ENCODE peak calls at places on chromosomes 7 and 10, in seven cellular contexts. One of them, this sample, is unnamed.

GRCh38 chr7:35691827-35692307 is 3.1 kb downstream of the HERPUD2 start:
- DNase-seq in brain microvascular endothelial cell: no peak
- DNase-seq in A549: peak; percentile 43
- DNase-seq in cardiac muscle cell: peak; percentile 7
- DNase-seq in body of pancreas: no peak
- DNase-seq in hepatocyte: peak; percentile 28
- DNase-seq in IMR-90: peak; percentile 22
- DNase-seq in this sample: no peak

GRCh38 chr10:30215131-30215530 is 133.9 kb downstream of the MTPAP start:
- DNase-seq in hepatocyte: no peak
- DNase-seq in body of pancreas: no peak
- DNase-seq in cardiac muscle cell: no peak
- DNase-seq in A549: no peak
- DNase-seq in IMR-90: peak; percentile 28
- DNase-seq in brain microvascular endothelial cell: no peak
- DNase-seq in this sample: no peak

GRCh38 chr7:42385912-42386311 is 148.9 kb upstream of the GLI3 start:
- DNase-seq in brain microvascular endothelial cell: no peak
- DNase-seq in A549: no peak
- DNase-seq in body of pancreas: no peak
- DNase-seq in hepatocyte: no peak
- DNase-seq in cardiac muscle cell: no peak
- DNase-seq in IMR-90: no peak
- DNase-seq in this sample: no peak

GRCh38 chr10:116104210-116104932 is 168.6 kb downstream of the GFRA1 start:
- DNase-seq in hepatocyte: no peak
- DNase-seq in cardiac muscle cell: no peak
- DNase-seq in brain microvascular endothelial cell: no peak
- DNase-seq in IMR-90: no peak
- DNase-seq in A549: no peak
- DNase-seq in body of pancreas: no peak
- DNase-seq in this sample: no peak

GRCh38 chr10:63744060-63744941 is 223.1 kb downstream of the REEP3 start:
- DNase-seq in brain microvascular endothelial cell: no peak
- DNase-seq in body of pancreas: no peak
- DNase-seq in hepatocyte: no peak
- DNase-seq in cardiac muscle cell: no peak
- DNase-seq in A549: no peak
- DNase-seq in IMR-90: no peak
- DNase-seq in this sample: no peak

GRCh38 chr7:17041324-17041723 is 159.5 kb upstream of the AGR3 start:
- DNase-seq in IMR-90: peak; percentile 96
- DNase-seq in A549: peak; percentile 54
- DNase-seq in cardiac muscle cell: no peak
- DNase-seq in brain microvascular endothelial cell: peak; percentile 86
- DNase-seq in body of pancreas: no peak
- DNase-seq in hepatocyte: no peak
- DNase-seq in this sample: peak; percentile 65

GRCh38 chr7:9945882-9946281 is 1027.8 kb upstream of the PHF14 start:
- DNase-seq in cardiac muscle cell: no peak
- DNase-seq in A549: no peak
- DNase-seq in brain microvascular endothelial cell: no peak
- DNase-seq in IMR-90: no peak
- DNase-seq in hepatocyte: no peak
- DNase-seq in body of pancreas: no peak
- DNase-seq in this sample: no peak

GRCh38 chr7:120813089-120813488 is 44.9 kb downstream of the TSPAN12 start:
- DNase-seq in A549: no peak
- DNase-seq in body of pancreas: no peak
- DNase-seq in cardiac muscle cell: no peak
- DNase-seq in brain microvascular endothelial cell: no peak
- DNase-seq in IMR-90: no peak
- DNase-seq in hepatocyte: no peak
- DNase-seq in this sample: no peak

GRCh38 chr10:126570631-126571170 is 99.8 kb downstream of the C10orf90 start:
- DNase-seq in IMR-90: no peak
- DNase-seq in cardiac muscle cell: no peak
- DNase-seq in A549: no peak
- DNase-seq in brain microvascular endothelial cell: peak; percentile 44
- DNase-seq in hepatocyte: no peak
- DNase-seq in body of pancreas: no peak
- DNase-seq in this sample: no peak

GRCh38 chr10:32189400-32190084 is 133.3 kb upstream of the KIF5B start:
- DNase-seq in IMR-90: peak; percentile 35
- DNase-seq in cardiac muscle cell: no peak
- DNase-seq in A549: peak; percentile 70
- DNase-seq in hepatocyte: peak; percentile 57
- DNase-seq in body of pancreas: peak; percentile 45
- DNase-seq in brain microvascular endothelial cell: no peak
- DNase-seq in this sample: no peak

GRCh38 chr10:21290499-21291160 is 234.9 kb downstream of the SKIDA1 start:
- DNase-seq in IMR-90: no peak
- DNase-seq in body of pancreas: no peak
- DNase-seq in A549: no peak
- DNase-seq in brain microvascular endothelial cell: no peak
- DNase-seq in hepatocyte: no peak
- DNase-seq in cardiac muscle cell: no peak
- DNase-seq in this sample: no peak

GRCh38 chr10:124611738-124612137 is 132.4 kb downstream of the FAM53B start:
- DNase-seq in brain microvascular endothelial cell: no peak
- DNase-seq in body of pancreas: no peak
- DNase-seq in A549: no peak
- DNase-seq in cardiac muscle cell: no peak
- DNase-seq in hepatocyte: no peak
- DNase-seq in IMR-90: no peak
- DNase-seq in this sample: no peak

GRCh38 chr7:142357953-142358520 is 100.2 kb upstream of the PRSS58 start:
- DNase-seq in hepatocyte: peak; percentile 77
- DNase-seq in A549: peak; percentile 76
- DNase-seq in brain microvascular endothelial cell: peak; percentile 38
- DNase-seq in IMR-90: peak; percentile 83
- DNase-seq in cardiac muscle cell: peak; percentile 69
- DNase-seq in body of pancreas: no peak
- DNase-seq in this sample: peak; percentile 54

GRCh38 chr7:95875519-95875918 is 103.2 kb downstream of the DYNC1I1 start:
- DNase-seq in hepatocyte: no peak
- DNase-seq in A549: no peak
- DNase-seq in cardiac muscle cell: no peak
- DNase-seq in IMR-90: no peak
- DNase-seq in body of pancreas: no peak
- DNase-seq in brain microvascular endothelial cell: no peak
- DNase-seq in this sample: no peak

GRCh38 chr10:122126763-122127659 is 138.0 kb downstream of the TACC2 start:
- DNase-seq in cardiac muscle cell: peak; percentile 63
- DNase-seq in brain microvascular endothelial cell: peak; percentile 89
- DNase-seq in IMR-90: peak; percentile 97
- DNase-seq in body of pancreas: no peak
- DNase-seq in hepatocyte: peak; percentile 79
- DNase-seq in A549: peak; percentile 80
- DNase-seq in this sample: peak; percentile 89

GRCh38 chr7:155919400-155920067 is 107.3 kb upstream of the SHH start:
- DNase-seq in body of pancreas: no peak
- DNase-seq in hepatocyte: no peak
- DNase-seq in IMR-90: no peak
- DNase-seq in brain microvascular endothelial cell: no peak
- DNase-seq in A549: no peak
- DNase-seq in cardiac muscle cell: no peak
- DNase-seq in this sample: no peak

GRCh38 chr10:46523881-46524470 is 32.5 kb downstream of the GPRIN2 start:
- DNase-seq in cardiac muscle cell: no peak
- DNase-seq in body of pancreas: peak; percentile 27
- DNase-seq in hepatocyte: peak; percentile 58
- DNase-seq in brain microvascular endothelial cell: peak; percentile 97
- DNase-seq in IMR-90: peak; percentile 94
- DNase-seq in A549: peak; percentile 98
- DNase-seq in this sample: peak; percentile 66

GRCh38 chr10:46524471-46525176 is 31.8 kb downstream of the GPRIN2 start:
- DNase-seq in cardiac muscle cell: no peak
- DNase-seq in hepatocyte: no peak
- DNase-seq in IMR-90: peak; percentile 65
- DNase-seq in A549: peak; percentile 100
- DNase-seq in body of pancreas: peak; percentile 13
- DNase-seq in brain microvascular endothelial cell: peak; percentile 76
- DNase-seq in this sample: peak; percentile 27

GRCh38 chr10:46523119-46523880 is 33.2 kb downstream of the GPRIN2 start:
- DNase-seq in body of pancreas: no peak
- DNase-seq in brain microvascular endothelial cell: no peak
- DNase-seq in hepatocyte: no peak
- DNase-seq in cardiac muscle cell: no peak
- DNase-seq in A549: peak; percentile 98
- DNase-seq in IMR-90: no peak
- DNase-seq in this sample: no peak

GRCh38 chr10:46520941-46521340 is 35.5 kb downstream of the GPRIN2 start:
- DNase-seq in hepatocyte: no peak
- DNase-seq in brain microvascular endothelial cell: no peak
- DNase-seq in IMR-90: peak; percentile 62
- DNase-seq in body of pancreas: no peak
- DNase-seq in A549: no peak
- DNase-seq in cardiac muscle cell: no peak
- DNase-seq in this sample: no peak

GRCh38 chr10:46522295-46523118 is 34.0 kb downstream of the GPRIN2 start:
- DNase-seq in body of pancreas: no peak
- DNase-seq in A549: no peak
- DNase-seq in IMR-90: no peak
- DNase-seq in hepatocyte: no peak
- DNase-seq in cardiac muscle cell: no peak
- DNase-seq in brain microvascular endothelial cell: no peak
- DNase-seq in this sample: no peak
- H3K27ac ChIP-seq in body of pancreas: no peak overlapping the region
- H3K27ac ChIP-seq in A549: peak overlapping the region; percentile 92
- H3K27ac ChIP-seq in IMR-90: peak overlapping the region; percentile 62
- H3K27ac ChIP-seq in hepatocyte: no peak overlapping the region
- H3K27ac ChIP-seq in cardiac muscle cell: no peak overlapping the region
- H3K27ac ChIP-seq in brain microvascular endothelial cell: no peak overlapping the region
- H3K27ac ChIP-seq in this sample: no peak overlapping the region

GRCh38 chr10:118045154-118045841 is 1.4 kb downstream of the RAB11FIP2 start:
- DNase-seq in cardiac muscle cell: no peak
- DNase-seq in hepatocyte: no peak
- DNase-seq in A549: no peak
- DNase-seq in IMR-90: no peak
- DNase-seq in brain microvascular endothelial cell: no peak
- DNase-seq in body of pancreas: no peak
- DNase-seq in this sample: no peak
- H3K4me3 ChIP-seq in cardiac muscle cell: peak overlapping the region; percentile 90
- H3K4me3 ChIP-seq in hepatocyte: peak overlapping the region; percentile 76
- H3K4me3 ChIP-seq in A549: peak overlapping the region; percentile 98
- H3K4me3 ChIP-seq in IMR-90: peak overlapping the region; percentile 52
- H3K4me3 ChIP-seq in brain microvascular endothelial cell: peak overlapping the region; percentile 72
- H3K4me3 ChIP-seq in body of pancreas: no peak overlapping the region
- H3K4me3 ChIP-seq in this sample: peak overlapping the region; percentile 75

GRCh38 chr7:140966561-140967234 is 42.0 kb upstream of the BRAF start:
- DNase-seq in hepatocyte: no peak
- DNase-seq in body of pancreas: no peak
- DNase-seq in IMR-90: no peak
- DNase-seq in A549: no peak
- DNase-seq in cardiac muscle cell: no peak
- DNase-seq in brain microvascular endothelial cell: no peak
- DNase-seq in this sample: no peak
- TF ChIP-seq CTCF in hepatocyte: no peak
- TF ChIP-seq CTCF in body of pancreas: no peak
- TF ChIP-seq CTCF in IMR-90: no peak
- TF ChIP-seq CTCF in A549: no peak
- TF ChIP-seq CTCF in cardiac muscle cell: no peak
- TF ChIP-seq CTCF in brain microvascular endothelial cell: no peak
- TF ChIP-seq CTCF in this sample: no peak

GRCh38 chr10:114030140-114030539 is 13.5 kb upstream of the ADRB1 start:
- DNase-seq in cardiac muscle cell: no peak
- DNase-seq in IMR-90: no peak
- DNase-seq in A549: no peak
- DNase-seq in hepatocyte: no peak
- DNase-seq in body of pancreas: no peak
- DNase-seq in brain microvascular endothelial cell: no peak
- DNase-seq in this sample: no peak

GRCh38 chr10:114031113-114031512 is 12.6 kb upstream of the ADRB1 start:
- DNase-seq in IMR-90: no peak
- DNase-seq in brain microvascular endothelial cell: no peak
- DNase-seq in cardiac muscle cell: no peak
- DNase-seq in A549: no peak
- DNase-seq in hepatocyte: no peak
- DNase-seq in body of pancreas: no peak
- DNase-seq in this sample: no peak

GRCh38 chr10:114038819-114039218 is 4.8 kb upstream of the ADRB1 start:
- DNase-seq in body of pancreas: no peak
- DNase-seq in cardiac muscle cell: no peak
- DNase-seq in IMR-90: no peak
- DNase-seq in brain microvascular endothelial cell: no peak
- DNase-seq in hepatocyte: no peak
- DNase-seq in A549: no peak
- DNase-seq in this sample: no peak

GRCh38 chr10:114033566-114033965 is 10.1 kb upstream of the ADRB1 start:
- DNase-seq in body of pancreas: no peak
- DNase-seq in A549: no peak
- DNase-seq in IMR-90: no peak
- DNase-seq in cardiac muscle cell: no peak
- DNase-seq in hepatocyte: no peak
- DNase-seq in brain microvascular endothelial cell: no peak
- DNase-seq in this sample: no peak

GRCh38 chr10:114034943-114035645 is 8.6 kb upstream of the ADRB1 start:
- DNase-seq in hepatocyte: no peak
- DNase-seq in brain microvascular endothelial cell: no peak
- DNase-seq in IMR-90: no peak
- DNase-seq in cardiac muscle cell: no peak
- DNase-seq in body of pancreas: no peak
- DNase-seq in A549: no peak
- DNase-seq in this sample: no peak
- H3K27ac ChIP-seq in hepatocyte: no peak overlapping the region
- H3K27ac ChIP-seq in brain microvascular endothelial cell: no peak overlapping the region
- H3K27ac ChIP-seq in IMR-90: no peak overlapping the region
- H3K27ac ChIP-seq in cardiac muscle cell: no peak overlapping the region
- H3K27ac ChIP-seq in body of pancreas: no peak overlapping the region
- H3K27ac ChIP-seq in A549: no peak overlapping the region
- H3K27ac ChIP-seq in this sample: no peak overlapping the region

GRCh38 chr7:27099839-27100225 is 2.7 kb downstream of the HOXA2 start:
- DNase-seq in cardiac muscle cell: no peak
- DNase-seq in A549: no peak
- DNase-seq in IMR-90: peak; percentile 46
- DNase-seq in brain microvascular endothelial cell: no peak
- DNase-seq in body of pancreas: no peak
- DNase-seq in hepatocyte: no peak
- DNase-seq in this sample: no peak
- H3K4me3 ChIP-seq in cardiac muscle cell: no peak overlapping the region
- H3K4me3 ChIP-seq in A549: no peak overlapping the region
- H3K4me3 ChIP-seq in IMR-90: no peak overlapping the region
- H3K4me3 ChIP-seq in brain microvascular endothelial cell: no peak overlapping the region
- H3K4me3 ChIP-seq in body of pancreas: no peak overlapping the region
- H3K4me3 ChIP-seq in hepatocyte: no peak overlapping the region
- H3K4me3 ChIP-seq in this sample: peak overlapping the region; percentile 91

GRCh38 chr7:50404392-50404791 is 45.8 kb downstream of the FIGNL1 start:
- DNase-seq in A549: peak; percentile 9
- DNase-seq in cardiac muscle cell: peak; percentile 9
- DNase-seq in IMR-90: no peak
- DNase-seq in hepatocyte: no peak
- DNase-seq in brain microvascular endothelial cell: no peak
- DNase-seq in body of pancreas: no peak
- DNase-seq in this sample: no peak
- TF ChIP-seq CTCF in A549: no peak
- TF ChIP-seq CTCF in cardiac muscle cell: no peak
- TF ChIP-seq CTCF in IMR-90: no peak
- TF ChIP-seq CTCF in hepatocyte: no peak
- TF ChIP-seq CTCF in brain microvascular endothelial cell: peak; percentile 31
- TF ChIP-seq CTCF in body of pancreas: no peak
- TF ChIP-seq CTCF in this sample: no peak